ENCODE peak calls at places on chromosomes 7 and 10, in ten cellular contexts. One of them, this sample, is unnamed.

GRCh38 chr10:130824230-130825014 is 487.1 kb downstream of the TCERG1L start:
- DNase-seq in NCI-H1436 treated with DMSO at 0.1 percent for 48 hours: no peak
- DNase-seq in T-cell: no peak
- DNase-seq in NCI-H2227 treated with DMSO at 0.1 percent for 48 hours: no peak
- DNase-seq in ELR: no peak
- DNase-seq in CD8-positive, alpha-beta T cell: no peak
- DNase-seq in epithelial cell of prostate: no peak
- DNase-seq in T-helper 2 cell: no peak
- DNase-seq in NCI-H1417: no peak
- DNase-seq in H9: no peak
- DNase-seq in this sample: no peak

GRCh38 chr10:90742189-90742588 is 115.7 kb downstream of the HTR7 start:
- DNase-seq in T-cell: no peak
- DNase-seq in NCI-H1417: no peak
- DNase-seq in NCI-H1436 treated with DMSO at 0.1 percent for 48 hours: no peak
- DNase-seq in H9: no peak
- DNase-seq in CD8-positive, alpha-beta T cell: no peak
- DNase-seq in T-helper 2 cell: no peak
- DNase-seq in NCI-H2227 treated with DMSO at 0.1 percent for 48 hours: no peak
- DNase-seq in ELR: peak
- DNase-seq in epithelial cell of prostate: no peak
- DNase-seq in this sample: no peak

GRCh38 chr10:132304756-132305509 is 2.8 kb downstream of the STK32C start:
- DNase-seq in CD8-positive, alpha-beta T cell: no peak
- DNase-seq in T-helper 2 cell: no peak
- DNase-seq in NCI-H1417: no peak
- DNase-seq in ELR: no peak
- DNase-seq in H9: no peak
- DNase-seq in epithelial cell of prostate: no peak
- DNase-seq in NCI-H1436 treated with DMSO at 0.1 percent for 48 hours: no peak
- DNase-seq in T-cell: no peak
- DNase-seq in NCI-H2227 treated with DMSO at 0.1 percent for 48 hours: no peak
- DNase-seq in this sample: no peak

GRCh38 chr7:27520828-27521790 is 141.6 kb downstream of the HIBADH start:
- DNase-seq in NCI-H2227 treated with DMSO at 0.1 percent for 48 hours: no peak
- DNase-seq in NCI-H1436 treated with DMSO at 0.1 percent for 48 hours: no peak
- DNase-seq in T-helper 2 cell: no peak
- DNase-seq in epithelial cell of prostate: no peak
- DNase-seq in CD8-positive, alpha-beta T cell: no peak
- DNase-seq in H9: no peak
- DNase-seq in ELR: no peak
- DNase-seq in T-cell: no peak
- DNase-seq in NCI-H1417: no peak
- DNase-seq in this sample: no peak

GRCh38 chr7:85529831-85530230 is 343.0 kb upstream of the SEMA3D start:
- DNase-seq in ELR: no peak
- DNase-seq in NCI-H2227 treated with DMSO at 0.1 percent for 48 hours: no peak
- DNase-seq in CD8-positive, alpha-beta T cell: no peak
- DNase-seq in NCI-H1436 treated with DMSO at 0.1 percent for 48 hours: no peak
- DNase-seq in T-cell: no peak
- DNase-seq in epithelial cell of prostate: no peak
- DNase-seq in H9: no peak
- DNase-seq in NCI-H1417: no peak
- DNase-seq in T-helper 2 cell: no peak
- DNase-seq in this sample: no peak

GRCh38 chr7:85014936-85015335 is 171.9 kb downstream of the SEMA3D start:
- DNase-seq in CD8-positive, alpha-beta T cell: no peak
- DNase-seq in NCI-H2227 treated with DMSO at 0.1 percent for 48 hours: peak
- DNase-seq in T-helper 2 cell: no peak
- DNase-seq in NCI-H1417: peak
- DNase-seq in epithelial cell of prostate: no peak
- DNase-seq in NCI-H1436 treated with DMSO at 0.1 percent for 48 hours: no peak
- DNase-seq in H9: no peak
- DNase-seq in ELR: peak
- DNase-seq in T-cell: no peak
- DNase-seq in this sample: no peak

GRCh38 chr7:112782498-112782897 is 7.7 kb downstream of the TMEM168 start:
- DNase-seq in NCI-H1417: no peak
- DNase-seq in H9: no peak
- DNase-seq in CD8-positive, alpha-beta T cell: no peak
- DNase-seq in T-cell: no peak
- DNase-seq in ELR: no peak
- DNase-seq in T-helper 2 cell: no peak
- DNase-seq in NCI-H1436 treated with DMSO at 0.1 percent for 48 hours: no peak
- DNase-seq in epithelial cell of prostate: peak
- DNase-seq in NCI-H2227 treated with DMSO at 0.1 percent for 48 hours: no peak
- DNase-seq in this sample: no peak

GRCh38 chr10:117439243-117439912 is 64.1 kb upstream of the PDZD8 start:
- DNase-seq in T-cell: no peak
- DNase-seq in epithelial cell of prostate: peak
- DNase-seq in T-helper 2 cell: no peak
- DNase-seq in NCI-H1436 treated with DMSO at 0.1 percent for 48 hours: no peak
- DNase-seq in NCI-H1417: no peak
- DNase-seq in NCI-H2227 treated with DMSO at 0.1 percent for 48 hours: no peak
- DNase-seq in ELR: peak
- DNase-seq in CD8-positive, alpha-beta T cell: no peak
- DNase-seq in H9: no peak
- DNase-seq in this sample: no peak

GRCh38 chr10:132459252-132460028 is 62.4 kb downstream of the PWWP2B start:
- DNase-seq in NCI-H1436 treated with DMSO at 0.1 percent for 48 hours: no peak
- DNase-seq in T-helper 2 cell: no peak
- DNase-seq in epithelial cell of prostate: no peak
- DNase-seq in NCI-H2227 treated with DMSO at 0.1 percent for 48 hours: no peak
- DNase-seq in CD8-positive, alpha-beta T cell: no peak
- DNase-seq in ELR: no peak
- DNase-seq in T-cell: no peak
- DNase-seq in H9: peak
- DNase-seq in NCI-H1417: no peak
- DNase-seq in this sample: no peak

GRCh38 chr7:27132978-27133377 is 2.4 kb upstream of the HOXA4 start:
- DNase-seq in epithelial cell of prostate: no peak
- DNase-seq in T-cell: no peak
- DNase-seq in NCI-H2227 treated with DMSO at 0.1 percent for 48 hours: no peak
- DNase-seq in H9: no peak
- DNase-seq in NCI-H1417: no peak
- DNase-seq in T-helper 2 cell: no peak
- DNase-seq in NCI-H1436 treated with DMSO at 0.1 percent for 48 hours: no peak
- DNase-seq in ELR: no peak
- DNase-seq in CD8-positive, alpha-beta T cell: no peak
- DNase-seq in this sample: no peak

GRCh38 chr7:32357535-32358277 is 132.5 kb downstream of the LSM5 start:
- DNase-seq in NCI-H1417: no peak
- DNase-seq in T-helper 2 cell: no peak
- DNase-seq in ELR: peak
- DNase-seq in T-cell: no peak
- DNase-seq in NCI-H1436 treated with DMSO at 0.1 percent for 48 hours: no peak
- DNase-seq in CD8-positive, alpha-beta T cell: no peak
- DNase-seq in epithelial cell of prostate: no peak
- DNase-seq in H9: no peak
- DNase-seq in NCI-H2227 treated with DMSO at 0.1 percent for 48 hours: no peak
- DNase-seq in this sample: no peak